ENCODE peak calls at places on chromosome 20, in eight cellular contexts. I is PC-9, Q is A673, B is left ventricle myocardium inferior, L is fibroblast of lung, X is heart right ventricle, N is BE2C, W is HCT116. T is an unnamed sample.
A peak's percentile ranks its signal among the peaks of the same experiment; 100 is the strongest.

GRCh38 chr20:25360631-25361286 is 29.9 kb downstream of the ABHD12 start:
- DNase-seq in B (no peak), W (no peak), N (peak; percentile 32), L (peak; percentile 86), X (no peak), I (no peak), Q (no peak), T (no peak)

GRCh38 chr20:25510202-25510601 is 75.1 kb downstream of the NINL start:
- DNase-seq in I (no peak), Q (no peak), X (no peak), L (no peak), B (no peak), W (no peak), N (no peak), T (no peak)

GRCh38 chr20:4045741-4046140 is 30.4 kb upstream of the RNF24 start:
- DNase-seq in L (peak; percentile 83), B (no peak), W (no peak), Q (no peak), N (no peak), X (no peak), I (peak; percentile 37), T (peak; percentile 62)

GRCh38 chr20:50187403-50188051 is 3.1 kb upstream of the CEBPB start:
- DNase-seq in X (peak; percentile 36), I (peak; percentile 70), Q (peak; percentile 65), L (peak; percentile 62), B (no peak), W (no peak), N (no peak), T (peak; percentile 55)

GRCh38 chr20:44959082-44959895 is 908 bp downstream of the TOMM34 start:
- DNase-seq in X (no peak), L (peak; percentile 79), N (no peak), W (no peak), Q (peak; percentile 62), B (no peak), I (peak; percentile 59), T (peak; percentile 94)

GRCh38 chr20:53834044-53834442 is 236.4 kb downstream of the BCAS1 start:
- DNase-seq in L (peak; percentile 64), X (no peak), B (no peak), W (no peak), Q (no peak), I (no peak), N (no peak), T (no peak)

GRCh38 chr20:10710995-10711775 is 37.4 kb upstream of the JAG1 start:
- DNase-seq in I (no peak), X (no peak), Q (no peak), B (no peak), W (no peak), N (no peak), L (no peak), T (no peak)

GRCh38 chr20:33944914-33945313 is 48.8 kb upstream of the RALY start:
- DNase-seq in I (no peak), W (no peak), X (no peak), Q (no peak), N (no peak), L (peak; percentile 11), B (no peak), T (no peak)

GRCh38 chr20:37911838-37912273 is 8.9 kb downstream of the VSTM2L start:
- DNase-seq in X (no peak), I (no peak), Q (peak; percentile 91), L (peak; percentile 43), B (peak; percentile 66), W (no peak), N (peak; percentile 85), T (peak; percentile 41)

GRCh38 chr20:37220796-37221195 is 40.8 kb downstream of the GHRH start:
- DNase-seq in W (no peak), I (no peak), Q (no peak), X (no peak), L (no peak), B (no peak), N (no peak), T (no peak)

GRCh38 chr20:2780948-2781347 is 19.5 kb downstream of the CPXM1 start:
- DNase-seq in W (no peak), X (no peak), L (no peak), B (no peak), N (no peak), I (no peak), Q (no peak), T (no peak)

GRCh38 chr20:50680106-50680960 is 11.0 kb downstream of the RIPOR3 start:
- DNase-seq in L (peak; percentile 45), B (no peak), W (no peak), Q (peak; percentile 78), I (peak; percentile 86), N (no peak), X (no peak), T (no peak)

GRCh38 chr20:3218307-3218988 is 9.2 kb downstream of the ITPA start:
- DNase-seq in L (no peak), X (peak; percentile 72), W (no peak), B (peak; percentile 61), N (peak; percentile 86), Q (peak; percentile 73), I (peak; percentile 49), T (no peak)

DNA sequence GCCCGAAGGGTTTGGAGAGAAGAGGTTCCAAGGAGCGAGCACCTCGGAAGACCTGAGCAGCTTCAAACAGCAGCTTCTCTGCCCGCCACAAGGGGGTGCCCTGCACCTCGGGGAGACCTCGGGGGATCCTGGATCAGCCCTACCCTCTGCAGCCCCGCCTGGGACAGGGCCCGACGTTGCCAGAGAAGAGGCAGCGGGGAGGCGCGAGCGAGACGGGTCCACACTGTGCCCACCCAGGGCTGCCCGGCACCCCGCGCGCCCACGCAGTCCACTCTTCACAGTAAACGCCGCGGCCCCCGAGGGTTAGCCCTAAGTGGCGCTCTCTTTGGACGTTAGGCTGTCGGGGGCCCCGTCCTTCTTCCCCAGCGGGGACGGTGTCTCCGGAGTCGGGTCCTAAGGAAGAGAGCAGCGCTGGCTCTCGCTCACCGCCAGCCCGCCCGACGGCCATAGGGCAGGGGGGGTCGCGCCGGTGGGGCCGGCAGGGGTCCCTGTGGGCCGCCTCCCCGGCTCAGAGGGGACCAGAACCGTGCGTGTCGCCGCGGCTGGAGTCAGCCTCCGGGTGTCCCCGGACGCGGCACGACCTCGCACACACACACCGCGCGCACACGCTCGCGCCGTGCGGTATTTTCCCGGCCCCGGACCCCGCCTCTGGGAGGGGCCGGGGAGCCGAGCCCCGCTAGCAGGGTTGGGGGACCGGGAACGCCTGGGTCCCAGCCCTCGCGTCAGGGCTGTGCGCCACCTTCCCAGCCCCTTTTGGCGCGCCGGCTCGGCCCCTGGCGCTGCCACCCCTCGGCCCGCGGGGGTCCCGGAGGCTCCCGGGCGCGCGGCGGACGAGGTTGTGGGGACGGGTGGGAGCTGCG is 929 bp downstream of the CDH22 start:
- DNase-seq in W (no peak), Q (peak; percentile 73), L (peak; percentile 25), X (peak; percentile 47), N (peak; percentile 74), I (peak; percentile 43), B (peak; percentile 25), T (peak; percentile 22)
- H3K27me3 ChIP-seq in W (peaks cover 9% of the 10 kb centered on the region), Q (peaks cover 97% of the 10 kb centered on the region), L (peaks cover 71% of the 10 kb centered on the region), X (peaks cover 92% of the 10 kb centered on the region), N (peaks cover 26% of the 10 kb centered on the region), I (peaks cover 85% of the 10 kb centered on the region), B (peaks cover 100% of the 10 kb centered on the region), T (peaks cover 44% of the 10 kb centered on the region)

GRCh38 chr20:32761831-32762753 is at the start of gene DNMT3B:
- DNase-seq in B (peak; percentile 83), L (peak; percentile 79), W (peak; percentile 41), I (peak; percentile 51), N (peak; percentile 90), Q (peak; percentile 88), X (peak; percentile 82), T (no peak)
- TF ChIP-seq CTCF in B (peak; percentile 47), L (no peak), W (no peak), I (no peak), N (no peak), Q (no peak), X (no peak), T (no peak)

GRCh38 chr20:62768815-62769287 is 27.4 kb upstream of the MRGBP start:
- DNase-seq in B (no peak), N (no peak), W (no peak), Q (peak; percentile 63), L (peak; percentile 78), X (peak; percentile 17), I (peak; percentile 72), T (no peak)

GRCh38 chr20:62769346-62770071 is 26.8 kb upstream of the MRGBP start:
- DNase-seq in L (no peak), N (no peak), X (peak; percentile 5), Q (no peak), B (peak; percentile 5), I (no peak), W (no peak), T (no peak)

GRCh38 chr20:62766716-62767115 is 29.6 kb upstream of the MRGBP start:
- DNase-seq in N (peak; percentile 69), I (peak; percentile 78), Q (peak; percentile 56), W (no peak), B (no peak), L (no peak), X (no peak), T (peak; percentile 20)

GRCh38 chr20:62770111-62770910 is 26.0 kb upstream of the MRGBP start:
- DNase-seq in W (no peak), L (no peak), B (peak; percentile 8), I (no peak), N (no peak), Q (no peak), X (peak; percentile 7), T (no peak)

DNA sequence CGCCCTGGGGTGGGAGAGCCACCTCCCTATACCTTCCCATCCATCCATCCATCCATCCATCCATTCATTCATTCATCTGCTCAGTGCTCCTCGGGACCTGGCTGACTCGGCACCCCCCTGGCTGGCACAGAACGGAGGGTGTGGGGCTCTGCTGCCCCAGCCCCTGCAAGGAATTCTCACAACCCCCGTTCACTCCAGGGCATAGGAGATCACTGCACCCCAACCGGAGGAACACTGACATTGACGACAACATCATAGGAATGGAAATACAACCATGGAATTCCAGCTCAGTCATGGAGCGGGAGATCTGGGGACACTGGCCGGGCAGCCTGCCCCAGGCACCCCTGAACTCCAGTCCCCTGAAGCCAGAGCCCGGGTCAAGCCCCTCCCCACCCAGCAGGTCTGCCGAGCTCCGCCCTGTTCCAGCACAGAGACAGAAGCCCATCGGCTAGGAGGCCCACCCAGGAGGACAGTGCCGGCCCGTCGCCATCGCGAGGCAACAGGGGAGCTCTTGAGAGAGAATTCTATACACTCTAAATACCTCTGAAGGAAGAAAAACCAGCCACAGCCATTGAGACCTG is 27.9 kb upstream of the MRGBP start:
- DNase-seq in Q (no peak), L (no peak), W (no peak), I (no peak), B (no peak), N (no peak), X (peak; percentile 3), T (no peak)
- H3K27me3 ChIP-seq in Q (no peaks in the 10 kb centered on the region), L (peaks cover 9% of the 10 kb centered on the region), W (no peaks in the 10 kb centered on the region), I (peaks cover 5% of the 10 kb centered on the region), B (peaks cover 73% of the 10 kb centered on the region), N (no peaks in the 10 kb centered on the region), X (peaks cover 44% of the 10 kb centered on the region), T (peaks cover 12% of the 10 kb centered on the region)

DNA sequence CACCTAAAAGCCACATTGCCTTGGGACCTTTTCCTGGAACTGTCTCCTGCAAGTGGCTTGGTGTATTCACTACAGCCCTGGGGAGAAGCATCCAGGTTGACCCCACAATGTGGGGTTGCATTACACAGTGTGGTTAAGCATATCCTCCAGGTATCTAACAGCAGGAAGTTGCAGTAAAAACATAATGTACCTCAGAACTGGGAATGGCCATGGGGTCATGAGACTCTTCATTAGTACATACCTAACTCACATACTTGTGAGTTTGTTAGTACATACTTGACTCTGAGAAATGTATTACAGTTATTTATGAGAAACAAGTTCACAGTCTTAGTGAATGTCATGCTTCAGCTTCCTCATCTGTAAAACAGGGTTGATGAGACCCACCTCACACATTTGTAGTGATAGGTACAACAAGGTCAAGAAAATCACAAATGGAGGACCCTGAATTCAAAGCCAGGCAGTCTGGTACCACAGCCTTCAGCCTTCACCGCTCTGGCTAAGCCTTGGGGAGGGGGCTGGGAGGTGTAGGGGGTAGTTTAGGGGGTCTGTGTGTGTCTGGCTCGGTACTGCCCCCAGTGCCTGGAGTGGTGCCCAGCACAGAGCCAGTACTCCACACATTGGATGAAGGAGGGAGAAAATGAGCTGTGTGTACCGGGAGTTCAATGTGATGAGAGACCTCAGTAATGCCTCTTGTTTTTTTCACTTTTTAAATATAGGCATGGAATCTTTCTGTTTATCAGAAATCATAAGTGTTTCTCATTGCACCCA is 53.0 kb downstream of the KAT14 start:
- DNase-seq in N (no peak), Q (no peak), W (no peak), B (no peak), X (no peak), I (no peak), L (no peak), T (peak; percentile 47)
- TF ChIP-seq CTCF in N (peak; percentile 6), Q (no peak), W (no peak), B (no peak), X (no peak), I (no peak), L (no peak), T (no peak)